ENCODE peak calls at places on chromosomes 7 and 10, in five cellular contexts. D is uterus; T is stimulated activated CD8-positive, alpha-beta memory T cell treated with anti-CD3 and anti-CD28 coated beads, Interleukin-4, amount 100 ng/mL, for 24 hours; F is ACHN; G is Daoy. H is an unnamed sample.

GRCh38 chr10:115653473-115653872 is 560.3 kb downstream of the ATRNL1 start:
- DNase-seq in D (no peak), T (no peak), F (no peak), G (no peak), H (no peak)

GRCh38 chr7:18762189-18762588 is 266.6 kb downstream of the HDAC9 start:
- DNase-seq in D (no peak), T (no peak), F (no peak), G (peak; percentile 37), H (no peak)

GRCh38 chr7:87110778-87111177 is 41.5 kb upstream of the DMTF1 start:
- DNase-seq in D (no peak), T (no peak), F (no peak), G (peak; percentile 59), H (peak; percentile 71)

GRCh38 chr10:29239569-29240472 is 49.0 kb upstream of the LYZL1 start:
- DNase-seq in D (no peak), T (no peak), F (peak; percentile 29), G (peak; percentile 44), H (peak; percentile 39)

GRCh38 chr7:104980969-104981670 is 32.9 kb upstream of the KMT2E start:
- DNase-seq in D (no peak), T (no peak), F (peak; percentile 82), G (peak; percentile 48), H (peak; percentile 81)

GRCh38 chr7:6401536-6401935 is 46.2 kb downstream of the DAGLB start:
- DNase-seq in D (no peak), T (no peak), F (no peak), G (no peak), H (no peak)

GRCh38 chr7:93142127-93142526 is 6.1 kb downstream of the SAMD9L start:
- DNase-seq in D (no peak), T (no peak), F (no peak), G (no peak), H (no peak)

GRCh38 chr10:5545011-5545410 is 20.2 kb downstream of the CALML3 start:
- DNase-seq in D (peak; percentile 9), T (no peak), F (no peak), G (no peak), H (no peak)

GRCh38 chr7:137262599-137262998 is 80.9 kb downstream of the PTN start:
- DNase-seq in D (no peak), T (no peak), F (no peak), G (no peak), H (no peak)

GRCh38 chr10:113022265-113022664 is 72.2 kb downstream of the TCF7L2 start:
- DNase-seq in D (no peak), T (no peak), F (no peak), G (no peak), H (no peak)

GRCh38 chr7:22238354-22239311 is 118.3 kb downstream of the RAPGEF5 start:
- DNase-seq in D (no peak), T (no peak), F (peak; percentile 12), G (peak; percentile 50), H (no peak)

GRCh38 chr10:21929070-21929469 is 74.5 kb downstream of the DNAJC1 start:
- DNase-seq in D (no peak), T (no peak), F (no peak), G (peak; percentile 5), H (no peak)

GRCh38 chr10:102069066-102069465 is 3.9 kb downstream of the HPS6 start:
- DNase-seq in D (no peak), T (no peak), F (no peak), G (no peak), H (no peak)

GRCh38 chr7:138750926-138751464 is 46.8 kb upstream of the TMEM213 start:
- DNase-seq in D (no peak), T (no peak), F (no peak), G (no peak), H (no peak)

GRCh38 chr7:55509322-55509721 is 63.0 kb downstream of the VOPP1 start:
- DNase-seq in D (no peak), T (no peak), F (no peak), G (no peak), H (no peak)

GRCh38 chr7:39531818-39532217 is 34.4 kb upstream of the YAE1 start:
- DNase-seq in D (no peak), T (no peak), F (no peak), G (no peak), H (no peak)

GRCh38 chr10:59819265-59819664 is 66.0 kb upstream of the MRLN start:
- DNase-seq in D (no peak), T (no peak), F (no peak), G (no peak), H (no peak)

GRCh38 chr10:125415964-125416363 is 255.6 kb upstream of the CTBP2 start:
- DNase-seq in D (no peak), T (no peak), F (no peak), G (no peak), H (no peak)

GRCh38 chr10:86657396-86658011 is 3.2 kb downstream of the OPN4 start:
- DNase-seq in D (no peak), T (no peak), F (no peak), G (no peak), H (no peak)

GRCh38 chr7:123051916-123052315 is 56.4 kb upstream of the TAS2R16 start:
- DNase-seq in D (no peak), T (no peak), F (no peak), G (no peak), H (no peak)

GRCh38 chr10:113304726-113305125 is 248.1 kb upstream of the HABP2 start:
- DNase-seq in D (no peak), T (no peak), F (no peak), G (no peak), H (no peak)

GRCh38 chr10:96280859-96281258 is 9.5 kb upstream of the BLNK start:
- DNase-seq in D (no peak), T (no peak), F (no peak), G (peak; percentile 22), H (no peak)

GRCh38 chr7:11192506-11192905 is 218.8 kb downstream of the PHF14 start:
- DNase-seq in D (no peak), T (no peak), F (no peak), G (no peak), H (no peak)

GRCh38 chr10:49035920-49036319 is 79.4 kb downstream of the VSTM4 start:
- DNase-seq in D (no peak), T (no peak), F (no peak), G (no peak), H (no peak)

GRCh38 chr7:73822319-73823173 is 8.2 kb upstream of the CLDN4 start:
- DNase-seq in D (peak; percentile 50), T (no peak), F (peak; percentile 99), G (peak; percentile 100), H (peak; percentile 91)

GRCh38 chr7:149854611-149855367 is 16.6 kb downstream of the ZNF862 start:
- DNase-seq in D (peak; percentile 46), T (no peak), F (no peak), G (peak; percentile 90), H (peak; percentile 84)

GRCh38 chr7:44530990-44531389 is 10.1 kb downstream of the NPC1L1 start:
- DNase-seq in D (no peak), T (no peak), F (no peak), G (peak; percentile 27), H (no peak)

GRCh38 chr10:76769587-76769986 is 868.0 kb downstream of the KCNMA1 start:
- DNase-seq in D (no peak), T (no peak), F (no peak), G (no peak), H (no peak)

GRCh38 chr7:157520249-157520648 is 183.4 kb downstream of the DNAJB6 start:
- DNase-seq in D (no peak), T (no peak), F (no peak), G (no peak), H (no peak)

GRCh38 chr7:45689011-45689796 is 115.0 kb downstream of the ADCY1 start:
- DNase-seq in D (no peak), T (no peak), F (peak; percentile 32), G (peak; percentile 90), H (no peak)

GRCh38 chr10:114862456-114862855 is 40.9 kb downstream of the FHIP2A start:
- DNase-seq in D (no peak), T (no peak), F (no peak), G (no peak), H (no peak)

GRCh38 chr7:99473315-99473596 is 566 bp downstream of the ZNF789 start:
- DNase-seq in D (no peak), T (no peak), F (peak; percentile 76), G (peak; percentile 75), H (peak; percentile 53)

GRCh38 chr10:48366261-48366660 is 59.8 kb downstream of the MAPK8 start:
- DNase-seq in D (no peak), T (no peak), F (no peak), G (no peak), H (no peak)

H was measured in hepatocyte.